ENCODE peak calls at places on chromosome 20, in nine cellular contexts. B is HTR-8/SVneo; O is stimulated activated CD8-positive, alpha-beta memory T cell treated with anti-CD3 and anti-CD28 coated beads, Interleukin-7, amount 100 ng/mL, for 4 hours; W is nucleus accumbens; D is activated CD8-positive, alpha-beta memory T cell treated with anti-CD3 and anti-CD28 coated beads, Interleukin-2, amount 50 U/mL, for 4 hours; K is aorta; V is activated naive CD8-positive, alpha-beta T cell treated with anti-CD3 and anti-CD28 coated beads, Interleukin-2, amount 50 U/mL, for 24 hours; X is C1 segment of cervical spinal cord; Z is Panc1. L is an unnamed sample.

GRCh38 chr20:23641936-23642751 is 4.4 kb upstream of the CST3 start:
- DNase-seq in B (peak; percentile 45), O (no peak), W (no peak), D (no peak), K (no peak), V (no peak), X (peak; percentile 31), Z (no peak), L (no peak)

GRCh38 chr20:39853050-39853449 is 836.0 kb downstream of the MAFB start:
- DNase-seq in B (no peak), O (no peak), W (no peak), D (no peak), K (no peak), V (no peak), X (no peak), Z (no peak), L (no peak)

GRCh38 chr20:15289337-15289736 is 951.9 kb upstream of the FLRT3 start:
- DNase-seq in B (no peak), O (no peak), W (no peak), D (no peak), K (no peak), V (no peak), X (no peak), Z (no peak), L (no peak)

GRCh38 chr20:157154-157553 is at the start of gene DEFB127:
- DNase-seq in B (no peak), O (no peak), W (no peak), D (no peak), K (no peak), V (no peak), X (no peak), Z (no peak), L (no peak)

GRCh38 chr20:33883164-33883563 is 72.0 kb downstream of the CHMP4B start:
- DNase-seq in B (no peak), O (no peak), W (no peak), D (no peak), K (no peak), V (no peak), X (no peak), Z (no peak), L (no peak)

GRCh38 chr20:62697468-62697912 is 11.1 kb upstream of the NTSR1 start:
- DNase-seq in B (no peak), O (no peak), W (peak; percentile 29), D (no peak), K (no peak), V (no peak), X (peak; percentile 57), Z (no peak), L (no peak)

GRCh38 chr20:13436530-13436929 is 202.2 kb downstream of the TASP1 start:
- DNase-seq in B (no peak), O (no peak), W (no peak), D (no peak), K (no peak), V (no peak), X (no peak), Z (no peak), L (no peak)

GRCh38 chr20:47035191-47035590 is 140.5 kb downstream of the EYA2 start:
- DNase-seq in B (no peak), O (no peak), W (no peak), D (no peak), K (no peak), V (no peak), X (no peak), Z (no peak), L (no peak)

GRCh38 chr20:58125726-58126125 is 102.7 kb downstream of the ANKRD60 start:
- DNase-seq in B (no peak), O (no peak), W (no peak), D (no peak), K (no peak), V (no peak), X (no peak), Z (no peak), L (no peak)

GRCh38 chr20:63114693-63115069 is 101.2 kb downstream of the YTHDF1 start:
- DNase-seq in B (no peak), O (no peak), W (no peak), D (no peak), K (no peak), V (no peak), X (no peak), Z (no peak), L (no peak)

GRCh38 chr20:60381643-60382400 is 423.6 kb downstream of the CDH26 start:
- DNase-seq in B (no peak), O (no peak), W (no peak), D (no peak), K (no peak), V (no peak), X (no peak), Z (no peak), L (no peak)

GRCh38 chr20:56995635-56996075 is 270.8 kb downstream of the BMP7 start:
- DNase-seq in B (peak; percentile 80), O (no peak), W (no peak), D (no peak), K (no peak), V (peak; percentile 16), X (no peak), Z (no peak), L (no peak)

GRCh38 chr20:46348972-46349741 is 40.9 kb upstream of the CDH22 start:
- DNase-seq in B (peak; percentile 81), O (no peak), W (peak; percentile 48), D (peak; percentile 47), K (peak; percentile 66), V (peak; percentile 62), X (peak; percentile 60), Z (no peak), L (peak; percentile 82)

GRCh38 chr20:29452186-29452585 is 1805.3 kb upstream of the DEFB115 start:
- DNase-seq in B (no peak), O (no peak), W (no peak), D (no peak), K (no peak), V (no peak), X (no peak), Z (no peak), L (no peak)

GRCh38 chr20:41145821-41146620 is 8.7 kb downstream of the PLCG1 start:
- DNase-seq in B (no peak), O (no peak), W (no peak), D (peak; percentile 7), K (peak; percentile 65), V (no peak), X (peak; percentile 28), Z (no peak), L (no peak)

GRCh38 chr20:10463622-10464021 is 28.5 kb downstream of the SLX4IP start:
- DNase-seq in B (no peak), O (no peak), W (no peak), D (no peak), K (no peak), V (no peak), X (no peak), Z (no peak), L (no peak)

GRCh38 chr20:59101956-59102355 is 59.4 kb upstream of the PRELID3B start:
- DNase-seq in B (no peak), O (no peak), W (no peak), D (no peak), K (no peak), V (no peak), X (no peak), Z (no peak), L (no peak)

GRCh38 chr20:36230019-36230418 is 6.3 kb upstream of the AAR2 start:
- DNase-seq in B (no peak), O (no peak), W (no peak), D (no peak), K (no peak), V (no peak), X (no peak), Z (no peak), L (peak; percentile 10)

GRCh38 chr20:11979306-11980128 is 61.8 kb downstream of the BTBD3 start:
- DNase-seq in B (no peak), O (no peak), W (no peak), D (no peak), K (no peak), V (no peak), X (no peak), Z (no peak), L (no peak)

GRCh38 chr20:50259705-50260479 is 69.3 kb downstream of the CEBPB start:
- DNase-seq in B (no peak), O (no peak), W (no peak), D (no peak), K (peak; percentile 74), V (no peak), X (no peak), Z (no peak), L (no peak)

GRCh38 chr20:63553933-63554290 is at the start of gene FNDC11:
- DNase-seq in B (no peak), O (peak; percentile 25), W (no peak), D (peak; percentile 61), K (no peak), V (peak; percentile 56), X (no peak), Z (no peak), L (peak; percentile 84)

GRCh38 chr20:38132156-38132909 is 32.7 kb downstream of the TGM2 start:
- DNase-seq in B (no peak), O (no peak), W (no peak), D (no peak), K (peak; percentile 31), V (no peak), X (no peak), Z (no peak), L (no peak)

GRCh38 chr20:19448632-19449031 is 236.2 kb downstream of the SLC24A3 start:
- DNase-seq in B (no peak), O (no peak), W (no peak), D (no peak), K (no peak), V (no peak), X (no peak), Z (no peak), L (no peak)

GRCh38 chr20:43653966-43654365 is 12.9 kb upstream of the MYBL2 start:
- DNase-seq in B (no peak), O (no peak), W (no peak), D (no peak), K (no peak), V (no peak), X (no peak), Z (no peak), L (peak; percentile 21)

GRCh38 chr20:41956316-41957050 is 338.3 kb upstream of the CHD6 start:
- DNase-seq in B (no peak), O (no peak), W (no peak), D (no peak), K (no peak), V (no peak), X (no peak), Z (peak; percentile 13), L (no peak)

GRCh38 chr20:50142812-50143211 is 10.7 kb downstream of the PEDS1 start:
- DNase-seq in B (no peak), O (no peak), W (no peak), D (no peak), K (peak; percentile 39), V (no peak), X (no peak), Z (no peak), L (no peak)

GRCh38 chr20:49851234-49851755 is 38.7 kb downstream of the SLC9A8 start:
- DNase-seq in B (no peak), O (no peak), W (peak; percentile 56), D (no peak), K (peak; percentile 62), V (no peak), X (peak; percentile 71), Z (no peak), L (no peak)

GRCh38 chr20:57748601-57749130 is 38.9 kb upstream of the PMEPA1 start:
- DNase-seq in B (peak; percentile 100), O (peak; percentile 16), W (peak; percentile 43), D (peak; percentile 56), K (peak; percentile 96), V (peak; percentile 57), X (peak; percentile 51), Z (no peak), L (peak; percentile 82)

GRCh38 chr20:9409352-9409751 is 105.0 kb upstream of the LAMP5 start:
- DNase-seq in B (no peak), O (no peak), W (no peak), D (no peak), K (no peak), V (no peak), X (no peak), Z (no peak), L (no peak)

L was measured in activated effector memory CD4-positive, alpha-beta T cell treated with anti-CD3 and anti-CD28 coated beads, Interleukin-2, amount 50 U/mL, for 16 hours.